ENCODE peak calls at places on chromosomes 16 and 17, in eight cellular contexts. P, A, M, T, U, G, X and N are unnamed samples.

GRCh38 chr17:31435581-31435980 is 44.1 kb downstream of the RAB11FIP4 start:
- DNase-seq in G (no peak), A (no peak), T (no peak), U (no peak), X (no peak), M (no peak), P (no peak), N (no peak)

GRCh38 chr16:7086842-7087616 is 245.6 kb upstream of the RBFOX1 start:
- DNase-seq in X (peak), G (no peak), U (no peak), M (peak), T (no peak), A (peak), P (no peak), N (peak)

GRCh38 chr17:80803451-80804428 is 187.9 kb upstream of the CHMP6 start:
- DNase-seq in P (no peak), M (no peak), G (peak), T (no peak), U (no peak), A (no peak), X (no peak), N (no peak)

GRCh38 chr16:11627822-11628457 is 40.3 kb upstream of the SNN start:
- DNase-seq in U (peak), X (no peak), T (no peak), M (no peak), G (no peak), A (no peak), P (no peak), N (no peak)

GRCh38 chr16:31869511-31870201 is 4.0 kb upstream of the ZNF267 start:
- DNase-seq in M (no peak), T (no peak), G (peak), U (peak), P (no peak), X (peak), A (peak), N (no peak)

GRCh38 chr17:55263565-55264272 is 1.0 kb upstream of the HLF start:
- DNase-seq in M (no peak), X (no peak), G (no peak), A (no peak), U (no peak), T (no peak), P (no peak), N (no peak)

GRCh38 chr17:76714336-76714735 is 3.6 kb upstream of the MXRA7 start:
- DNase-seq in A (no peak), X (no peak), P (no peak), G (no peak), U (no peak), M (no peak), T (no peak), N (no peak)

GRCh38 chr16:66968847-66969246 is 7.8 kb downstream of the CES3 start:
- DNase-seq in P (no peak), G (no peak), M (no peak), X (no peak), U (no peak), T (no peak), A (no peak), N (no peak)

GRCh38 chr16:1093284-1094123 is 2.5 kb downstream of the C1QTNF8 start:
- DNase-seq in T (no peak), A (peak), U (peak), P (no peak), G (no peak), X (no peak), M (peak), N (no peak)

GRCh38 chr17:5701371-5701770 is 117.1 kb upstream of the NLRP1 start:
- DNase-seq in P (no peak), X (no peak), U (no peak), M (no peak), T (no peak), A (no peak), G (no peak), N (no peak)

GRCh38 chr16:65312071-65312470 is 190.2 kb upstream of the CDH11 start:
- DNase-seq in G (no peak), M (no peak), X (no peak), T (no peak), A (no peak), U (peak), P (no peak), N (no peak)

GRCh38 chr17:82246365-82247174 is 17.7 kb downstream of the SLC16A3 start:
- DNase-seq in M (no peak), U (peak), P (no peak), X (no peak), T (no peak), G (no peak), A (peak), N (peak)

GRCh38 chr16:75494696-75495601 is at the start of gene CHST6:
- DNase-seq in G (no peak), X (peak), A (peak), P (no peak), T (no peak), U (peak), M (peak), N (no peak)

GRCh38 chr17:55351027-55351625 is 70.5 kb downstream of the MMD start:
- DNase-seq in G (no peak), X (no peak), M (no peak), P (no peak), U (no peak), A (no peak), T (no peak), N (no peak)

GRCh38 chr16:10031473-10031872 is 150.8 kb downstream of the GRIN2A start:
- DNase-seq in U (no peak), G (no peak), A (no peak), M (no peak), T (no peak), X (no peak), P (no peak), N (no peak)

GRCh38 chr17:41657936-41658335 is 30.7 kb upstream of the EIF1 start:
- DNase-seq in X (no peak), M (no peak), A (no peak), P (no peak), G (no peak), T (no peak), U (no peak), N (no peak)

GRCh38 chr17:28643979-28644781 is 778 bp downstream of the BLTP2 start:
- DNase-seq in X (peak), A (peak), U (peak), P (no peak), G (no peak), T (no peak), M (peak), N (peak)

GRCh38 chr16:23962001-23962400 is 126.2 kb downstream of the PRKCB start:
- DNase-seq in A (no peak), M (no peak), U (no peak), X (no peak), G (no peak), P (no peak), T (no peak), N (no peak)

GRCh38 chr17:61478790-61479492 is 26.7 kb downstream of the TBX4 start:
- DNase-seq in U (no peak), A (no peak), G (no peak), X (no peak), M (no peak), P (no peak), T (no peak), N (no peak)

GRCh38 chr16:4021070-4021779 is 95.0 kb downstream of the ADCY9 start:
- DNase-seq in T (no peak), A (no peak), M (no peak), X (no peak), G (no peak), U (no peak), P (no peak), N (peak)

GRCh38 chr16:47519996-47520679 is 59.0 kb downstream of the PHKB start:
- DNase-seq in P (no peak), A (no peak), G (no peak), X (no peak), T (no peak), U (peak), M (no peak), N (no peak)

GRCh38 chr17:67386965-67387551 is 10.0 kb downstream of the PITPNC1 start:
- DNase-seq in P (no peak), A (peak), X (peak), U (peak), M (peak), T (no peak), G (peak), N (peak)

GRCh38 chr16:10501016-10501607 is 79.3 kb downstream of the EMP2 start:
- DNase-seq in P (no peak), T (no peak), G (no peak), M (no peak), A (no peak), U (no peak), X (no peak), N (no peak)

GRCh38 chr17:55769625-55770000 is 18.8 kb downstream of the PCTP start:
- DNase-seq in A (peak), M (no peak), T (no peak), P (no peak), U (peak), G (no peak), X (no peak), N (no peak)

GRCh38 chr17:48571826-48572417 is 6.2 kb downstream of the HOXB4 start:
- DNase-seq in T (no peak), P (no peak), G (no peak), U (no peak), A (no peak), M (no peak), X (no peak), N (no peak)

GRCh38 chr17:15157051-15157450 is 108.1 kb downstream of the PMP22 start:
- DNase-seq in T (no peak), A (no peak), M (no peak), P (no peak), X (no peak), U (peak), G (no peak), N (no peak)

GRCh38 chr16:67154578-67155304 is 3.9 kb upstream of the B3GNT9 start:
- DNase-seq in U (no peak), P (no peak), T (no peak), X (no peak), G (no peak), A (no peak), M (peak), N (no peak)

GRCh38 chr16:28304214-28304613 is 11.9 kb downstream of the SBK1 start:
- DNase-seq in A (peak), P (no peak), T (no peak), G (no peak), M (peak), U (peak), X (no peak), N (no peak)